ENCODE peak calls at places on chromosomes 11 and 22, in nine cellular contexts. One of them, this sample, is unnamed.

GRCh38 chr11:72072348-72072747 is 8.0 kb downstream of the NUMA1 start:
- DNase-seq in upper lobe of left lung: no peak
- DNase-seq in body of pancreas: no peak
- DNase-seq in stomach: no peak
- DNase-seq in esophagus squamous epithelium: no peak
- DNase-seq in HCT116: peak
- DNase-seq in endothelial cell of umbilical vein: peak
- DNase-seq in testis: no peak
- DNase-seq in vagina: no peak
- DNase-seq in this sample: no peak

GRCh38 chr11:133929401-133930052 is 27.2 kb downstream of the IGSF9B start:
- DNase-seq in upper lobe of left lung: no peak
- DNase-seq in body of pancreas: no peak
- DNase-seq in stomach: no peak
- DNase-seq in esophagus squamous epithelium: no peak
- DNase-seq in HCT116: no peak
- DNase-seq in endothelial cell of umbilical vein: no peak
- DNase-seq in testis: no peak
- DNase-seq in vagina: no peak
- DNase-seq in this sample: no peak

GRCh38 chr11:2752204-2752772 is 52.5 kb upstream of the KCNQ1OT1 start:
- DNase-seq in upper lobe of left lung: no peak
- DNase-seq in body of pancreas: peak
- DNase-seq in stomach: no peak
- DNase-seq in esophagus squamous epithelium: no peak
- DNase-seq in HCT116: no peak
- DNase-seq in endothelial cell of umbilical vein: no peak
- DNase-seq in testis: no peak
- DNase-seq in vagina: no peak
- DNase-seq in this sample: no peak

GRCh38 chr11:94002226-94002625 is 18.9 kb upstream of the HEPHL1 start:
- DNase-seq in upper lobe of left lung: no peak
- DNase-seq in body of pancreas: no peak
- DNase-seq in stomach: no peak
- DNase-seq in esophagus squamous epithelium: no peak
- DNase-seq in HCT116: no peak
- DNase-seq in endothelial cell of umbilical vein: no peak
- DNase-seq in testis: no peak
- DNase-seq in vagina: no peak
- DNase-seq in this sample: no peak

GRCh38 chr11:19200410-19201201 is 1.2 kb downstream of the CSRP3 start:
- DNase-seq in upper lobe of left lung: no peak
- DNase-seq in body of pancreas: no peak
- DNase-seq in stomach: peak
- DNase-seq in esophagus squamous epithelium: no peak
- DNase-seq in HCT116: no peak
- DNase-seq in endothelial cell of umbilical vein: peak
- DNase-seq in testis: no peak
- DNase-seq in vagina: no peak
- DNase-seq in this sample: no peak

GRCh38 chr11:16780146-16780545 is 41.7 kb downstream of the C11orf58 start:
- DNase-seq in upper lobe of left lung: no peak
- DNase-seq in body of pancreas: no peak
- DNase-seq in stomach: no peak
- DNase-seq in esophagus squamous epithelium: no peak
- DNase-seq in HCT116: no peak
- DNase-seq in endothelial cell of umbilical vein: no peak
- DNase-seq in testis: no peak
- DNase-seq in vagina: no peak
- DNase-seq in this sample: no peak

GRCh38 chr11:44811841-44812448 is 85.2 kb downstream of the TSPAN18 start:
- DNase-seq in upper lobe of left lung: no peak
- DNase-seq in body of pancreas: no peak
- DNase-seq in stomach: no peak
- DNase-seq in esophagus squamous epithelium: no peak
- DNase-seq in HCT116: no peak
- DNase-seq in endothelial cell of umbilical vein: no peak
- DNase-seq in testis: no peak
- DNase-seq in vagina: no peak
- DNase-seq in this sample: no peak

GRCh38 chr11:92505689-92506088 is 281.1 kb downstream of the FAT3 start:
- DNase-seq in upper lobe of left lung: no peak
- DNase-seq in body of pancreas: no peak
- DNase-seq in stomach: no peak
- DNase-seq in esophagus squamous epithelium: no peak
- DNase-seq in HCT116: no peak
- DNase-seq in endothelial cell of umbilical vein: no peak
- DNase-seq in testis: no peak
- DNase-seq in vagina: no peak
- DNase-seq in this sample: no peak

GRCh38 chr11:12066056-12066798 is 44.2 kb upstream of the MICAL2 start:
- DNase-seq in upper lobe of left lung: no peak
- DNase-seq in body of pancreas: peak
- DNase-seq in stomach: no peak
- DNase-seq in esophagus squamous epithelium: no peak
- DNase-seq in HCT116: peak
- DNase-seq in endothelial cell of umbilical vein: peak
- DNase-seq in testis: no peak
- DNase-seq in vagina: no peak
- DNase-seq in this sample: no peak

GRCh38 chr11:96309001-96309642 is 33.9 kb downstream of the MAML2 start:
- DNase-seq in upper lobe of left lung: no peak
- DNase-seq in body of pancreas: no peak
- DNase-seq in stomach: no peak
- DNase-seq in esophagus squamous epithelium: no peak
- DNase-seq in HCT116: no peak
- DNase-seq in endothelial cell of umbilical vein: peak
- DNase-seq in testis: no peak
- DNase-seq in vagina: no peak
- DNase-seq in this sample: no peak

GRCh38 chr11:93143800-93144199 is 54.0 kb downstream of the SLC36A4 start:
- DNase-seq in upper lobe of left lung: no peak
- DNase-seq in body of pancreas: no peak
- DNase-seq in stomach: no peak
- DNase-seq in esophagus squamous epithelium: no peak
- DNase-seq in HCT116: no peak
- DNase-seq in endothelial cell of umbilical vein: no peak
- DNase-seq in testis: no peak
- DNase-seq in vagina: no peak
- DNase-seq in this sample: no peak

GRCh38 chr11:46658259-46658658 is 40.9 kb downstream of the ATG13 start:
- DNase-seq in upper lobe of left lung: no peak
- DNase-seq in body of pancreas: no peak
- DNase-seq in stomach: no peak
- DNase-seq in esophagus squamous epithelium: no peak
- DNase-seq in HCT116: no peak
- DNase-seq in endothelial cell of umbilical vein: no peak
- DNase-seq in testis: peak
- DNase-seq in vagina: no peak
- DNase-seq in this sample: no peak

GRCh38 chr11:10651579-10652361 is 41.8 kb downstream of the IRAG1 start:
- DNase-seq in upper lobe of left lung: peak
- DNase-seq in body of pancreas: no peak
- DNase-seq in stomach: no peak
- DNase-seq in esophagus squamous epithelium: no peak
- DNase-seq in HCT116: peak
- DNase-seq in endothelial cell of umbilical vein: no peak
- DNase-seq in testis: no peak
- DNase-seq in vagina: no peak
- DNase-seq in this sample: no peak

DNA sequence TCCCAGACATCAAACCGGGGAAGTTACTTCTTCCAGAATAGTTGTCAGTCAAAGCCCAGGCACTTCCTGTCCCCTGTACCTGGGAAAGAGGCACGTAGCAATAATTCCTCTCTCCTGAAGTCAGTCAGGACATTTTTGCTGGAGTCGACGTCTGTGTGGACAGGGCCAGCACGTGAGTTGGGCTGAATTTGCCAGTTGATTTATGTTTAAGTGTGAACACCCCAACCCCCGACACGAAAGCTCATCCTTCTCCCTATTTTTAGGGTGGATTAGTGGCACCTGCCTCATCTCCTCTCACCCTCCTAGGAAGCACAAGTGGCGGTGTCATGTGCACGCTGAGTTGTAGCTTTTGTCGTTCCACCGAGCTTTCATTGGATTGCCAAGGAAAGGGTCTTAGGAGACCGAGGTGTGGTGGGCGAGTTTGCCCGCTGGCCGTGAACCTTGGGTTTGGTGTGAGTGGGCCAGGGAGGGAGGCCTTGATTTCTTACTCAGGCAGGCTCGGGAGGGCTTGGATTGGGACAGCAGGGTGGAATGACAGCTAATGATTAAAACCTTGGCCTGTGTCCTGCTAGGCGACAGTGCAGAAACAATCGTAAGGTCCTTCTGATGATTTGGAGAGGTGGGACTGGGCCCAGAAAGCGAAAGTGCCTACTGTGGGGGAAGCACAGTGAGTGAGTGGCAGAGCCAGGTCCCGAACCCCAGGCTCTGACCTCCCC is 87.0 kb upstream of the CRYBB3 start:
- DNase-seq in upper lobe of left lung: no peak
- DNase-seq in body of pancreas: peak
- DNase-seq in stomach: no peak
- DNase-seq in esophagus squamous epithelium: no peak
- DNase-seq in HCT116: no peak
- DNase-seq in endothelial cell of umbilical vein: peak
- DNase-seq in testis: no peak
- DNase-seq in vagina: no peak
- DNase-seq in this sample: no peak
- H3K27ac ChIP-seq in upper lobe of left lung: peak
- H3K27ac ChIP-seq in body of pancreas: peak
- H3K27ac ChIP-seq in stomach: peak
- H3K27ac ChIP-seq in esophagus squamous epithelium: peak
- H3K27ac ChIP-seq in HCT116: no peak
- H3K27ac ChIP-seq in endothelial cell of umbilical vein: peak
- H3K27ac ChIP-seq in testis: no peak
- H3K27ac ChIP-seq in vagina: peak
- H3K27ac ChIP-seq in this sample: peak

DNA sequence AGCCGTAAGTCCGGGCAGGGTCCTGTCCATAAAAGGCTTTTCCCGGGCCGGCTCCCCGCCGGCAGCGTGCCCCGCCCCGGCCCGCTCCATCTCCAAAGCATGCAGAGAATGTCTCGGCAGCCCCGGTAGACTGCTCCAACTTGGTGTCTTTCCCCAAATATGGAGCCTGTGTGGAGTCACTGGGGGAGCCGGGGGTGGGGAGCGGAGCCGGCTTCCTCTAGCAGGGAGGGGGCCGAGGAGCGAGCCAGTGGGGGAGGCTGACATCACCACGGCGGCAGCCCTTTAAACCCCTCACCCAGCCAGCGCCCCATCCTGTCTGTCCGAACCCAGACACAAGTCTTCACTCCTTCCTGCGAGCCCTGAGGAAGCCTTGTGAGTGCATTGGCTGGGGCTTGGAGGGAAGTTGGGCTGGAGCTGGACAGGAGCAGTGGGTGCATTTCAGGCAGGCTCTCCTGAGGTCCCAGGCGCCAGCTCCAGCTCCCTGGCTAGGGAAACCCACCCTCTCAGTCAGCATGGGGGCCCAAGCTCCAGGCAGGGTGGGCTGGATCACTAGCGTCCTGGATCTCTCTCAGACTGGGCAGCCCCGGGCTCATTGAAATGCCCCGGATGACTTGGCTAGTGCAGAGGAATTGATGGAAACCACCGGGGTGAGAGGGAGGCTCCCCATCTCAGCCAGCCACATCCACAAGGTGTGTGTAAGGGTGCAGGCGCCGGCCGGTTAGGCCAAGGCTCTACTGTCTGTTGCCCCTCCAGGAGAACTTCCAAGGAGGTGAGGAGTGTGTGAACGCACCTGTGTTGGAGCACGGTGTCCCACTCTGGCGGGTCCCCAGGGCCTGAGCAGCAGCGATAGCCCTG is at the start of gene TAGLN:
- DNase-seq in upper lobe of left lung: peak
- DNase-seq in body of pancreas: peak
- DNase-seq in stomach: peak
- DNase-seq in esophagus squamous epithelium: no peak
- DNase-seq in HCT116: no peak
- DNase-seq in endothelial cell of umbilical vein: peak
- DNase-seq in testis: peak
- DNase-seq in vagina: no peak
- DNase-seq in this sample: peak
- H3K4me3 ChIP-seq in upper lobe of left lung: peak
- H3K4me3 ChIP-seq in body of pancreas: no peak
- H3K4me3 ChIP-seq in stomach: peak
- H3K4me3 ChIP-seq in esophagus squamous epithelium: peak
- H3K4me3 ChIP-seq in HCT116: no peak
- H3K4me3 ChIP-seq in endothelial cell of umbilical vein: peak
- H3K4me3 ChIP-seq in testis: peak
- H3K4me3 ChIP-seq in vagina: peak
- H3K4me3 ChIP-seq in this sample: peak

GRCh38 chr22:39525658-39525975 is 5.3 kb downstream of the ATF4 start:
- DNase-seq in upper lobe of left lung: no peak
- DNase-seq in body of pancreas: no peak
- DNase-seq in stomach: no peak
- DNase-seq in esophagus squamous epithelium: no peak
- DNase-seq in HCT116: no peak
- DNase-seq in endothelial cell of umbilical vein: no peak
- DNase-seq in testis: no peak
- DNase-seq in vagina: no peak
- DNase-seq in this sample: no peak

GRCh38 chr22:39526736-39527171 is 5.8 kb downstream of the RPS19BP1 start:
- DNase-seq in upper lobe of left lung: peak
- DNase-seq in body of pancreas: no peak
- DNase-seq in stomach: no peak
- DNase-seq in esophagus squamous epithelium: no peak
- DNase-seq in HCT116: no peak
- DNase-seq in endothelial cell of umbilical vein: no peak
- DNase-seq in testis: no peak
- DNase-seq in vagina: no peak
- DNase-seq in this sample: no peak

GRCh38 chr22:39524089-39524752 is 3.9 kb downstream of the ATF4 start:
- DNase-seq in upper lobe of left lung: no peak
- DNase-seq in body of pancreas: no peak
- DNase-seq in stomach: no peak
- DNase-seq in esophagus squamous epithelium: no peak
- DNase-seq in HCT116: no peak
- DNase-seq in endothelial cell of umbilical vein: no peak
- DNase-seq in testis: no peak
- DNase-seq in vagina: no peak
- DNase-seq in this sample: no peak

GRCh38 chr22:39522567-39523300 is 2.4 kb downstream of the ATF4 start:
- DNase-seq in upper lobe of left lung: no peak
- DNase-seq in body of pancreas: peak
- DNase-seq in stomach: peak
- DNase-seq in esophagus squamous epithelium: no peak
- DNase-seq in HCT116: no peak
- DNase-seq in endothelial cell of umbilical vein: peak
- DNase-seq in testis: no peak
- DNase-seq in vagina: no peak
- DNase-seq in this sample: no peak

GRCh38 chr22:39524753-39525657 is 4.6 kb downstream of the ATF4 start:
- DNase-seq in upper lobe of left lung: peak
- DNase-seq in body of pancreas: no peak
- DNase-seq in stomach: no peak
- DNase-seq in esophagus squamous epithelium: no peak
- DNase-seq in HCT116: no peak
- DNase-seq in endothelial cell of umbilical vein: no peak
- DNase-seq in testis: no peak
- DNase-seq in vagina: no peak
- DNase-seq in this sample: no peak
- TF ChIP-seq POLR2A in upper lobe of left lung: no peak
- TF ChIP-seq POLR2A in body of pancreas: no peak
- TF ChIP-seq POLR2A in stomach: no peak
- TF ChIP-seq POLR2A in esophagus squamous epithelium: no peak
- TF ChIP-seq POLR2A in HCT116: no peak
- TF ChIP-seq POLR2A in endothelial cell of umbilical vein: no peak
- TF ChIP-seq POLR2A in testis: no peak
- TF ChIP-seq POLR2A in vagina: no peak
- TF ChIP-seq POLR2A in this sample: no peak

GRCh38 chr11:67271548-67272284 is 5.4 kb downstream of the GRK2 start:
- DNase-seq in upper lobe of left lung: peak
- DNase-seq in body of pancreas: peak
- DNase-seq in stomach: no peak
- DNase-seq in esophagus squamous epithelium: no peak
- DNase-seq in HCT116: no peak
- DNase-seq in endothelial cell of umbilical vein: no peak
- DNase-seq in testis: no peak
- DNase-seq in vagina: no peak
- DNase-seq in this sample: peak
- H3K27ac ChIP-seq in upper lobe of left lung: peak
- H3K27ac ChIP-seq in body of pancreas: no peak
- H3K27ac ChIP-seq in stomach: peak
- H3K27ac ChIP-seq in esophagus squamous epithelium: peak
- H3K27ac ChIP-seq in HCT116: no peak
- H3K27ac ChIP-seq in endothelial cell of umbilical vein: no peak
- H3K27ac ChIP-seq in testis: peak
- H3K27ac ChIP-seq in vagina: peak
- H3K27ac ChIP-seq in this sample: peak

This sample was measured in Peyer's patch.